ENCODE peak calls at places on chromosomes 6 and 20, in nine cellular contexts. S is mesendoderm; V is IMR-90; Z is aorta; Y is CD8-positive, alpha-beta memory T cell; G is sigmoid colon; C is Peyer's patch; X is OCI-LY7; Q is mammary epithelial cell. A is an unnamed sample.

GRCh38 chr6:2971420-2972218 is at the start of gene SERPINB6:
- DNase-seq in S (no peak), V (peak), Z (peak), Y (peak), G (peak), C (peak), X (no peak), Q (peak), A (peak)

GRCh38 chr6:150279533-150279932 is 89.3 kb upstream of the IYD start:
- DNase-seq in S (no peak), V (no peak), Z (no peak), Y (no peak), G (no peak), C (no peak), X (no peak), Q (no peak), A (no peak)

GRCh38 chr20:57020364-57020763 is 246.1 kb downstream of the BMP7 start:
- DNase-seq in S (no peak), V (no peak), Z (no peak), Y (no peak), G (no peak), C (no peak), X (no peak), Q (no peak), A (no peak)

GRCh38 chr6:150275489-150275888 is 93.3 kb upstream of the IYD start:
- DNase-seq in S (no peak), V (no peak), Z (no peak), Y (no peak), G (no peak), C (no peak), X (no peak), Q (no peak), A (no peak)

GRCh38 chr6:10014561-10014960 is 400.3 kb downstream of the TFAP2A start:
- DNase-seq in S (no peak), V (peak), Z (no peak), Y (no peak), G (no peak), C (no peak), X (no peak), Q (no peak), A (no peak)

GRCh38 chr6:14984454-14984853 is 261.4 kb upstream of the JARID2 start:
- DNase-seq in S (no peak), V (peak), Z (no peak), Y (no peak), G (no peak), C (peak), X (no peak), Q (no peak), A (no peak)

GRCh38 chr20:2296545-2297351 is 947 bp downstream of the TGM3 start:
- DNase-seq in S (peak), V (no peak), Z (no peak), Y (no peak), G (no peak), C (peak), X (no peak), Q (no peak), A (no peak)

GRCh38 chr6:121544691-121545090 is 109.2 kb downstream of the GJA1 start:
- DNase-seq in S (no peak), V (no peak), Z (no peak), Y (no peak), G (no peak), C (no peak), X (no peak), Q (no peak), A (no peak)

GRCh38 chr20:19012671-19013070 is 199.1 kb downstream of the SCP2D1 start:
- DNase-seq in S (peak), V (no peak), Z (no peak), Y (no peak), G (no peak), C (no peak), X (no peak), Q (no peak), A (no peak)

GRCh38 chr6:76026101-76026500 is 46.4 kb downstream of the IMPG1 start:
- DNase-seq in S (peak), V (no peak), Z (no peak), Y (no peak), G (no peak), C (no peak), X (no peak), Q (peak), A (no peak)

GRCh38 chr20:63941282-63942060 is 14.7 kb downstream of the UCKL1 start:
- DNase-seq in S (peak), V (no peak), Z (peak), Y (peak), G (peak), C (peak), X (peak), Q (peak), A (peak)

GRCh38 chr6:34484899-34485298 is 19.0 kb downstream of the PACSIN1 start:
- DNase-seq in S (peak), V (no peak), Z (peak), Y (peak), G (no peak), C (peak), X (peak), Q (peak), A (peak)

GRCh38 chr6:28683945-28684538 is 158.4 kb downstream of the GPX5 start:
- DNase-seq in S (peak), V (peak), Z (no peak), Y (no peak), G (no peak), C (no peak), X (peak), Q (peak), A (peak)

GRCh38 chr20:17504326-17504897 is 26.8 kb downstream of the BFSP1 start:
- DNase-seq in S (no peak), V (no peak), Z (no peak), Y (no peak), G (peak), C (no peak), X (no peak), Q (no peak), A (no peak)

GRCh38 chr6:69624944-69625343 is 171.9 kb downstream of the LMBRD1 start:
- DNase-seq in S (no peak), V (no peak), Z (no peak), Y (no peak), G (no peak), C (no peak), X (no peak), Q (no peak), A (no peak)

GRCh38 chr6:137661601-137662000 is 167.4 kb upstream of the OLIG3 start:
- DNase-seq in S (peak), V (peak), Z (no peak), Y (no peak), G (no peak), C (no peak), X (peak), Q (peak), A (peak)

GRCh38 chr6:166955121-166955864 is 1.1 kb downstream of the RNASET2 start:
- DNase-seq in S (peak), V (no peak), Z (no peak), Y (no peak), G (peak), C (peak), X (peak), Q (no peak), A (peak)
- H3K27ac ChIP-seq in S (no peak), V (no peak), Z (no peak), Y (peak), G (no peak), C (peak), X (peak), Q (no peak), A (peak)

GRCh38 chr20:15597306-15597705 is 975.9 kb downstream of the KIF16B start:
- DNase-seq in S (no peak), V (no peak), Z (no peak), Y (no peak), G (no peak), C (no peak), X (no peak), Q (no peak), A (no peak)
- H3K27ac ChIP-seq in S (no peak), V (no peak), Z (no peak), Y (no peak), G (no peak), C (no peak), X (no peak), Q (no peak), A (no peak)

GRCh38 chr6:148249160-148249559 is 93.5 kb upstream of the SASH1 start:
- DNase-seq in S (no peak), V (no peak), Z (no peak), Y (no peak), G (no peak), C (no peak), X (no peak), Q (no peak), A (no peak)

GRCh38 chr6:148251891-148252290 is 90.7 kb upstream of the SASH1 start:
- DNase-seq in S (no peak), V (peak), Z (no peak), Y (no peak), G (no peak), C (no peak), X (no peak), Q (no peak), A (no peak)

GRCh38 chr6:148242180-148242579 is 100.5 kb upstream of the SASH1 start:
- DNase-seq in S (peak), V (no peak), Z (no peak), Y (no peak), G (no peak), C (no peak), X (no peak), Q (no peak), A (no peak)

GRCh38 chr6:148251286-148251685 is 91.4 kb upstream of the SASH1 start:
- DNase-seq in S (peak), V (peak), Z (no peak), Y (no peak), G (no peak), C (no peak), X (peak), Q (peak), A (no peak)

GRCh38 chr6:148247386-148248063 is 95.1 kb upstream of the SASH1 start:
- DNase-seq in S (no peak), V (no peak), Z (no peak), Y (no peak), G (no peak), C (no peak), X (no peak), Q (no peak), A (no peak)
- H3K27ac ChIP-seq in S (no peak), V (no peak), Z (no peak), Y (no peak), G (no peak), C (no peak), X (no peak), Q (no peak), A (no peak)

GRCh38 chr6:106966671-106967522 is 7.6 kb downstream of the CD24 start:
- DNase-seq in S (no peak), V (no peak), Z (no peak), Y (no peak), G (no peak), C (no peak), X (no peak), Q (peak), A (no peak)
- H3K27ac ChIP-seq in S (no peak), V (no peak), Z (no peak), Y (no peak), G (no peak), C (no peak), X (no peak), Q (no peak), A (no peak)

DNA sequence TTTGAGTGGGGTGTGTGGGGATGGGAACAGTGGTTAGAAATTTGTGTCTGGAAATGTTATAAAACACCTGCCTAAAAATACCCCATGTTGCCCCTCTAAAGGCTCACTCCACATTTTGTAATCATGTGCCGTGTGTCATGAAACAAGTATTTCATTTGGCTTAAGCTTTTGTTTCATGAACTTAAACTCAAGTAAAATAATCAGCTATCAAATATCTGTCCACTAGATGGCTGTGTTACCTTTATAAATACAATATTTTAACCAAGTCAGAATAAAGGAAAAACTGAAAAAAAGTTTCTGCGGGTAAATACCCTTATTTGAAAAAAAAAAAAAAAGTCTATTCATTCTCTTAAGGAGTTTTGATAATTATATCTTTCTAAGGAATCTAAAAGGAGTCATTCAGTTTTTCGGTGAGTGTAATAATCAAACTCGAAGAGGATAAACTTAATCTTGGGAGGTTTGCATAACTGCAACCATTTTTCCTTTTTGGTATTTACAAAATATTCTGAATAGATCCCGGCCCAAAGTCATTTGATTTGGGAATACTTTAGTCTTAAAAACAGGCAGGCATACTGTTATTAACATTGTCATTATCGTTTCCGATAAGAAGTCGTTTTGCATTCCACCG is 29.9 kb upstream of the MTRF1L start:
- DNase-seq in S (peak), V (peak), Z (no peak), Y (no peak), G (no peak), C (no peak), X (peak), Q (peak), A (no peak)
- H3K27ac ChIP-seq in S (no peak), V (no peak), Z (no peak), Y (no peak), G (no peak), C (no peak), X (no peak), Q (peak), A (no peak)

GRCh38 chr20:24784607-24785006 is 164.5 kb upstream of the CST7 start:
- DNase-seq in S (no peak), V (no peak), Z (no peak), Y (no peak), G (no peak), C (no peak), X (peak), Q (no peak), A (no peak)
- H3K27ac ChIP-seq in S (no peak), V (no peak), Z (no peak), Y (no peak), G (no peak), C (no peak), X (no peak), Q (no peak), A (no peak)

GRCh38 chr20:48740714-48741113 is 87.1 kb downstream of the PREX1 start:
- DNase-seq in S (no peak), V (no peak), Z (peak), Y (no peak), G (no peak), C (no peak), X (peak), Q (no peak), A (no peak)

GRCh38 chr20:48742912-48743680 is 84.7 kb downstream of the PREX1 start:
- DNase-seq in S (no peak), V (no peak), Z (peak), Y (no peak), G (no peak), C (no peak), X (no peak), Q (no peak), A (no peak)

GRCh38 chr20:48742233-48742632 is 85.6 kb downstream of the PREX1 start:
- DNase-seq in S (no peak), V (no peak), Z (no peak), Y (no peak), G (no peak), C (no peak), X (no peak), Q (no peak), A (no peak)

GRCh38 chr20:48740269-48740603 is 87.6 kb downstream of the PREX1 start:
- DNase-seq in S (no peak), V (no peak), Z (no peak), Y (no peak), G (no peak), C (no peak), X (no peak), Q (no peak), A (no peak)

DNA sequence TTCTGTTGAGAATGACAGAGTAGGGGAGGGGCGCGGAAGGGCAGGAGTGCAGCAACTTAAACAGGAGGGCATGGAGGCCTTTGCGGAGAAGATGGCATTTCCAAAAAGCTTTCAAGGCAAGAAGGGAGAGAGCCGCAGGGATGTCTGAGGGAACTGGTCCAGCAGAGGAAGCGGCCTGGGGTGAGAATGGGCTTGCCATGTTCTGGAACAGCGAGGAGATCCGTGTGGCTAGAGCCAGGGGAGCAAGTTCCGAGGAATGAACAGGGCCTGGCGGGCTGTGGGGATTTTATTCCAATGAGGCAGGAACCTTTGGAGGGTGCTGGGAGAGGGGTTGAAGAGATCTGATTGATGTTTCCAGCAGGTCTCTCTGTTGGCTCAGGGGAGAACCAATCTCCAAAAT is 86.1 kb downstream of the PREX1 start:
- DNase-seq in S (no peak), V (no peak), Z (peak), Y (no peak), G (no peak), C (no peak), X (no peak), Q (no peak), A (no peak)
- H3K27ac ChIP-seq in S (no peak), V (no peak), Z (no peak), Y (no peak), G (no peak), C (no peak), X (no peak), Q (no peak), A (no peak)

GRCh38 chr6:85458184-85458583 is 8.3 kb downstream of the NT5E start:
- DNase-seq in S (peak), V (no peak), Z (no peak), Y (no peak), G (no peak), C (no peak), X (peak), Q (no peak), A (no peak)

GRCh38 chr6:85460154-85460950 is 10.5 kb downstream of the NT5E start:
- DNase-seq in S (no peak), V (no peak), Z (no peak), Y (no peak), G (no peak), C (no peak), X (no peak), Q (no peak), A (no peak)

GRCh38 chr6:85456782-85457181 is 6.9 kb downstream of the NT5E start:
- DNase-seq in S (no peak), V (no peak), Z (no peak), Y (no peak), G (no peak), C (no peak), X (no peak), Q (no peak), A (no peak)

GRCh38 chr6:85459224-85459901 is 9.5 kb downstream of the NT5E start:
- DNase-seq in S (no peak), V (peak), Z (no peak), Y (no peak), G (no peak), C (no peak), X (no peak), Q (peak), A (no peak)

DNA sequence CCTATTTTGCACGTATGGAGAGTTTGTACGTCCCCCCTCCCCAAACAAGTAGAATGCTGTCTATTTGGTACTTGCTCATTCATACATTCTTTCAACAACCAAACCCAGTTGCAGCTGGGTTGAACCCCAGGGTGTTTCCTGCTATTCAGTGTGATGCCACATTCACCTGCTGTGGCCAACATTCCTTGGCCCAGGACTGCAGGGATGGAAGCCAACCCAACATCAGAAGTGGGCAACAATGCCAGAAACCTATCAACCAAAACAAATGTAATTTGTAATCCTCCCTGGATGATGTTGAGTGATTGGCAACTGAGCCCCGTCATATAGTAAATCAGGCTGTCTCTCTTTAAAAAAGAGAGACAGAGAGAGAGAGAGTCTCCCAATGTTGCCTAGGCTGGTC is 8.9 kb downstream of the NT5E start:
- DNase-seq in S (no peak), V (no peak), Z (no peak), Y (no peak), G (no peak), C (no peak), X (no peak), Q (no peak), A (no peak)
- H3K27ac ChIP-seq in S (no peak), V (peak), Z (peak), Y (no peak), G (peak), C (peak), X (no peak), Q (peak), A (no peak)

GRCh38 chr6:73655341-73655917 is 1.6 kb upstream of the SLC17A5 start:
- DNase-seq in S (no peak), V (no peak), Z (no peak), Y (no peak), G (no peak), C (no peak), X (no peak), Q (no peak), A (no peak)
- H3K27ac ChIP-seq in S (no peak), V (no peak), Z (no peak), Y (peak), G (no peak), C (peak), X (no peak), Q (peak), A (peak)

A was measured in CD4-positive, alpha-beta memory T cell.